ENCODE peak calls at places on chromosome 12, in five cellular contexts. R, B, V, E and T are unnamed samples.

GRCh38 chr12:45483571-45483970 is 245.9 kb upstream of the ARID2 start:
- DNase-seq in B (peak), E (no peak), R (no peak), V (no peak), T (no peak)

GRCh38 chr12:104505095-104505819 is 48.5 kb downstream of the CHST11 start:
- DNase-seq in R (no peak), V (no peak), B (no peak), E (no peak), T (peak)

GRCh38 chr12:4293942-4294505 is 20.5 kb downstream of the CCND2 start:
- DNase-seq in E (no peak), V (no peak), B (no peak), R (no peak), T (no peak)

GRCh38 chr12:78802593-78802992 is 62.0 kb upstream of the SYT1 start:
- DNase-seq in V (peak), E (peak), R (no peak), B (peak), T (peak)

GRCh38 chr12:34126239-34126641 is 103.9 kb downstream of the ALG10 start:
- DNase-seq in B (no peak), R (no peak), E (no peak), V (no peak), T (no peak)

GRCh38 chr12:10140001-10140400 is 10.0 kb upstream of the CLEC7A start:
- DNase-seq in B (peak), E (no peak), R (peak), V (peak), T (peak)

GRCh38 chr12:32702470-32702869 is 23.4 kb downstream of the DNM1L start:
- DNase-seq in E (no peak), B (no peak), R (no peak), V (no peak), T (no peak)

GRCh38 chr12:94326727-94327126 is 132.9 kb downstream of the CEP83 start:
- DNase-seq in V (no peak), R (no peak), B (no peak), E (peak), T (peak)

GRCh38 chr12:69415471-69416275 is 54.5 kb upstream of the FRS2 start:
- DNase-seq in E (peak), V (peak), R (no peak), B (peak), T (no peak)

GRCh38 chr12:88310069-88310468 is 168.0 kb downstream of the TMTC3 start:
- DNase-seq in R (no peak), B (peak), E (no peak), V (peak), T (no peak)